ENCODE peak calls at places on chromosomes 16 and 17, in five cellular contexts. A is cardiac muscle cell; Q is naive thymus-derived CD4-positive, alpha-beta T cell; J is activated CD4-positive, alpha-beta T cell treated with anti-CD3 and anti-CD28 coated beads for 48 hours; C is SJSA1. H is an unnamed sample.

GRCh38 chr16:24671455-24671954 is 57.9 kb upstream of the TNRC6A start:
- DNase-seq in A (no peak), Q (no peak), J (peak), C (no peak), H (no peak)

GRCh38 chr16:65373095-65373494 is 251.2 kb upstream of the CDH11 start:
- DNase-seq in A (peak), Q (no peak), J (no peak), C (no peak), H (no peak)

GRCh38 chr17:82334204-82334621 is 647 bp upstream of the SECTM1 start:
- DNase-seq in A (no peak), Q (no peak), J (no peak), C (no peak), H (no peak)

GRCh38 chr16:86011532-86011931 is 112.6 kb downstream of the IRF8 start:
- DNase-seq in A (no peak), Q (no peak), J (no peak), C (no peak), H (peak)

GRCh38 chr16:48997081-48997615 is 284.5 kb downstream of the CBLN1 start:
- DNase-seq in A (peak), Q (no peak), J (no peak), C (no peak), H (no peak)

GRCh38 chr17:29620271-29620670 is 2.4 kb downstream of the CORO6 start:
- DNase-seq in A (no peak), Q (no peak), J (no peak), C (no peak), H (no peak)

GRCh38 chr17:62030264-62030663 is 34.8 kb downstream of the MED13 start:
- DNase-seq in A (no peak), Q (no peak), J (no peak), C (no peak), H (no peak)

GRCh38 chr17:62611767-62612166 is 15.7 kb upstream of the MRC2 start:
- DNase-seq in A (no peak), Q (no peak), J (no peak), C (no peak), H (no peak)

GRCh38 chr16:30018731-30019158 is 4.3 kb upstream of the C16orf92 start:
- DNase-seq in A (no peak), Q (no peak), J (peak), C (no peak), H (peak)

GRCh38 chr16:81558444-81559175 is 114.0 kb downstream of the CMIP start:
- DNase-seq in A (no peak), Q (no peak), J (no peak), C (no peak), H (no peak)

GRCh38 chr17:18933102-18934058 is 18.6 kb upstream of the SLC5A10 start:
- DNase-seq in A (no peak), Q (no peak), J (no peak), C (no peak), H (no peak)

H was measured in RPMI8226.